ENCODE peak calls at places on chromosome 11, in eight cellular contexts. C is lower lobe of right lung, F is heart left ventricle, U is tibial nerve, P is neural progenitor cell, I is breast epithelium, S is kidney, Y is transverse colon. E is an unnamed sample.

GRCh38 chr11:71433648-71434450 is 14.3 kb downstream of the DHCR7 start:
- DNase-seq in P (no peak), I (no peak), U (no peak), S (no peak), Y (peak; percentile 72), F (peak; percentile 60), C (peak; percentile 74), E (no peak)

GRCh38 chr11:107859459-107860239 is 1.1 kb upstream of the SLC35F2 start:
- DNase-seq in F (peak; percentile 50), P (peak; percentile 81), Y (peak; percentile 79), U (no peak), C (peak; percentile 57), I (peak; percentile 61), S (peak; percentile 78), E (no peak)

GRCh38 chr11:86818466-86819282 is 18.3 kb downstream of the PRSS23 start:
- DNase-seq in I (no peak), F (no peak), C (no peak), U (no peak), S (no peak), Y (no peak), P (peak; percentile 73), E (no peak)

GRCh38 chr11:43508511-43508918 is 149.8 kb downstream of the TTC17 start:
- DNase-seq in S (no peak), P (no peak), U (no peak), I (no peak), C (no peak), F (no peak), Y (peak; percentile 16), E (no peak)

GRCh38 chr11:45737056-45737455 is 67.9 kb upstream of the SLC35C1 start:
- DNase-seq in I (no peak), U (no peak), S (no peak), F (no peak), Y (no peak), P (no peak), C (no peak), E (no peak)

GRCh38 chr11:130839950-130840666 is 76.2 kb downstream of the SNX19 start:
- DNase-seq in U (no peak), F (no peak), C (no peak), I (no peak), S (no peak), Y (no peak), P (no peak), E (no peak)

GRCh38 chr11:15793032-15793996 is 563.0 kb downstream of the SOX6 start:
- DNase-seq in C (no peak), U (no peak), Y (no peak), F (no peak), I (no peak), S (no peak), P (no peak), E (no peak)

GRCh38 chr11:19276859-19277808 is 36.4 kb upstream of the E2F8 start:
- DNase-seq in U (no peak), S (no peak), F (no peak), Y (peak; percentile 75), P (no peak), C (no peak), I (no peak), E (no peak)

GRCh38 chr11:84498016-84498415 is 1129.1 kb downstream of the DLG2 start:
- DNase-seq in I (no peak), F (no peak), U (no peak), S (peak; percentile 60), Y (no peak), C (no peak), P (no peak), E (no peak)

GRCh38 chr11:121958978-121959340 is 157.1 kb downstream of the BLID start:
- DNase-seq in U (no peak), C (no peak), P (no peak), Y (no peak), I (no peak), F (no peak), S (no peak), E (no peak)

GRCh38 chr11:673866-674265 is 21.2 kb downstream of the DEAF1 start:
- DNase-seq in S (no peak), F (no peak), U (no peak), C (no peak), Y (no peak), I (no peak), P (no peak), E (no peak)

GRCh38 chr11:6319001-6319878 is 1.1 kb downstream of the CAVIN3 start:
- DNase-seq in Y (peak; percentile 16), P (peak; percentile 69), C (peak; percentile 65), U (no peak), I (peak; percentile 52), S (peak; percentile 85), F (peak; percentile 76), E (no peak)

GRCh38 chr11:10743354-10744035 is 7.6 kb upstream of the CTR9 start:
- DNase-seq in U (no peak), I (no peak), C (no peak), Y (peak; percentile 49), P (no peak), F (no peak), S (no peak), E (peak; percentile 20)

GRCh38 chr11:118415739-118416068 is 14.3 kb downstream of the ATP5MG start:
- DNase-seq in Y (peak; percentile 40), U (no peak), C (no peak), I (no peak), S (no peak), F (peak; percentile 39), P (peak; percentile 29), E (no peak)

GRCh38 chr11:15327786-15328231 is 213.1 kb downstream of the INSC start:
- DNase-seq in U (peak; percentile 39), Y (peak; percentile 50), P (peak; percentile 88), S (peak; percentile 71), C (peak; percentile 52), I (peak; percentile 70), F (peak; percentile 58), E (no peak)

GRCh38 chr11:65503606-65503922 is 4.7 kb downstream of the MALAT1 start:
- DNase-seq in U (no peak), F (no peak), P (no peak), Y (no peak), C (no peak), I (no peak), S (no peak), E (no peak)

GRCh38 chr11:93532285-93532789 is 10.9 kb downstream of the SMCO4 start:
- DNase-seq in F (no peak), S (no peak), C (no peak), U (no peak), P (no peak), Y (no peak), I (no peak), E (no peak)

GRCh38 chr11:103892603-103893002 is 143.8 kb upstream of the DDI1 start:
- DNase-seq in Y (no peak), I (no peak), F (no peak), C (no peak), P (no peak), S (no peak), U (no peak), E (no peak)

GRCh38 chr11:58606930-58607714 is 15.3 kb upstream of the CNTF start:
- DNase-seq in U (no peak), S (no peak), Y (no peak), I (no peak), F (no peak), C (no peak), P (no peak), E (no peak)

GRCh38 chr11:134753805-134754130 is 341.7 kb upstream of the B3GAT1 start:
- DNase-seq in P (no peak), F (no peak), C (no peak), Y (no peak), U (no peak), S (no peak), I (no peak), E (no peak)

GRCh38 chr11:45424781-45425180 is 138.6 kb upstream of the SYT13 start:
- DNase-seq in S (no peak), U (no peak), F (no peak), P (no peak), Y (no peak), C (no peak), I (no peak), E (no peak)

GRCh38 chr11:66006891-66007176 is 4.5 kb downstream of the BANF1 start:
- DNase-seq in P (no peak), I (no peak), C (no peak), F (no peak), S (no peak), U (no peak), Y (no peak), E (no peak)

GRCh38 chr11:64436025-64436424 is 77.1 kb downstream of the RPS6KA4 start:
- DNase-seq in F (no peak), C (peak; percentile 7), P (no peak), U (no peak), S (peak; percentile 48), I (no peak), Y (no peak), E (no peak)
- H3K4me1 ChIP-seq in F (no peaks in the 10 kb centered on the region), C (no peaks in the 10 kb centered on the region), P (peaks cover under 1% of the 10 kb centered on the region), U (no peaks in the 10 kb centered on the region), S (no peaks in the 10 kb centered on the region), I (no peaks in the 10 kb centered on the region), Y (no peaks in the 10 kb centered on the region), E (no peaks in the 10 kb centered on the region)

GRCh38 chr11:72773291-72773690 is 20.6 kb downstream of the STARD10 start:
- DNase-seq in I (no peak), P (no peak), U (no peak), S (no peak), F (peak; percentile 71), Y (no peak), C (no peak), E (no peak)
- H3K27ac ChIP-seq in I (peak overlapping the region; percentile 68), P (no peak overlapping the region), U (no peak overlapping the region), S (no peak overlapping the region), F (peak overlapping the region; percentile 50), Y (peak overlapping the region; percentile 6), C (no peak overlapping the region), E (no peak overlapping the region)

DNA sequence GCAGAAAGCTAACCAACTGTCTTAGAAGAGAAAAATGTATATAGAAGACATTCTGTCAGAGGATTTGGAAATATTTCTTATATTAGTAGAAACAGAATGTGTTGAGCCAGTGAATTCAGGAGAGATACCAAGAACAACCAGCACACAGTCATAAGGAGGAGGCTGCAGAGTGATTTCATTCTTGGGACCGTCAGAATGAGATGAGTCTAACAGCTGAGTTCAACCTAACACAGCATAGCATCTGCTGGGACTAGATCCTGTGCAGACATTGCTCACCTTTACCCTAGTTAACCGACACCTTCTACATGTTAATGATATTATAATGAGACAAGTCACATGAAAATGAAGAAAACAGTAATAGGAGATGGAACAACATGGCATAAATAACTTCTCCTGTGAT is 85.5 kb downstream of the XRRA1 start:
- DNase-seq in S (no peak), C (no peak), P (no peak), Y (no peak), I (no peak), F (no peak), U (no peak), E (no peak)
- H3K9me3 ChIP-seq in S (peaks cover 7% of the 10 kb centered on the region), C (peaks cover 52% of the 10 kb centered on the region), P (peaks cover 17% of the 10 kb centered on the region), Y (peaks cover 32% of the 10 kb centered on the region), I (peaks cover 70% of the 10 kb centered on the region), F (peaks cover 5% of the 10 kb centered on the region), U (peaks cover 40% of the 10 kb centered on the region), E (peaks cover 26% of the 10 kb centered on the region)

DNA sequence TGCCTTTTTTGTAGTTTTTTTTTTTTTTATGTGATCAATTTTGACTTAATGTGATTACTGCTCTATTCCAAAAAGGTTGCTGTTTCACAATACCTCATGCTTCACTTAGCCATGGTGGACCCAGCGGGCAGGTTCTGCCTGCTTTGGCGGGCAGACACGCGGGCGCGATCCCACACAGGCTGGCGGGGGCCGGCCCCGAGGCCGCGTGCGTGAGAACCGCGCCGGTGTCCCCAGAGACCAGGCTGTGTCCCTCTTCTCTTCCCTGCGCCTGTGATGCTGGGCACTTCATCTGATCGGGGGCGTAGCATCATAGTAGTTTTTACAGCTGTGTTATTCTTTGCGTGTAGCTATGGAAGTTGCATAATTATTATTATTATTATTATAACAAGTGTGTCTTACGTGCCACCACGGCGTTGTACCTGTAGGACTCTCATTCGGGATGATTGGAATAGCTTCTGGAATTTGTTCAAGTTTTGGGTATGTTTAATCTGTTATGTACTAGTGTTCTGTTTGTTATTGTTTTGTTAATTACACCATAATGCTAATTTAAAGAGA is 12.5 kb downstream of the CCND1 start:
- DNase-seq in U (no peak), P (no peak), C (no peak), S (peak; percentile 68), F (no peak), I (no peak), Y (no peak), E (no peak)
- H3K4me1 ChIP-seq in U (peaks cover 10% of the 10 kb centered on the region), P (peaks cover 13% of the 10 kb centered on the region), C (peaks cover 8% of the 10 kb centered on the region), S (no peaks in the 10 kb centered on the region), F (peaks cover 23% of the 10 kb centered on the region), I (no peaks in the 10 kb centered on the region), Y (no peaks in the 10 kb centered on the region), E (no peaks in the 10 kb centered on the region)

E was measured in effector memory CD4-positive, alpha-beta T cell.